ENCODE peak calls at places on chromosomes 12 and 14, in six cellular contexts. Z, W, E, G, D and Q are unnamed samples.

GRCh38 chr12:14058717-14059116 is 77.3 kb upstream of the GRIN2B start:
- DNase-seq in Z (no peak), D (no peak), W (no peak), G (no peak), E (no peak), Q (no peak)

GRCh38 chr14:29709490-29709889 is 218.2 kb downstream of the PRKD1 start:
- DNase-seq in W (no peak), G (no peak), Z (no peak), D (no peak), E (no peak), Q (no peak)

GRCh38 chr12:56632701-56633464 is 2.8 kb upstream of the BAZ2A start:
- DNase-seq in E (no peak), G (no peak), W (no peak), Z (no peak), D (no peak), Q (no peak)

GRCh38 chr12:25529738-25530137 is 23.3 kb downstream of the LMNTD1 start:
- DNase-seq in D (peak; percentile 21), E (no peak), W (no peak), Z (peak; percentile 62), G (no peak), Q (no peak)

GRCh38 chr14:63677891-63678379 is 36.3 kb upstream of the WDR89 start:
- DNase-seq in Z (no peak), G (no peak), D (peak; percentile 96), E (peak; percentile 60), W (no peak), Q (no peak)

GRCh38 chr12:26661399-26661798 is 171.6 kb downstream of the ITPR2 start:
- DNase-seq in G (no peak), W (no peak), Z (no peak), D (no peak), E (no peak), Q (no peak)

GRCh38 chr14:94702629-94703028 is 67.3 kb downstream of the GSC start:
- DNase-seq in W (no peak), E (no peak), D (no peak), Z (peak; percentile 48), G (no peak), Q (no peak)

GRCh38 chr14:68231832-68232642 is 412.5 kb downstream of the RAD51B start:
- DNase-seq in Z (peak; percentile 75), G (no peak), W (no peak), E (peak; percentile 39), D (peak; percentile 29), Q (no peak)

GRCh38 chr12:57001448-57001906 is 4.9 kb downstream of the ZBTB39 start:
- DNase-seq in W (peak; percentile 19), D (peak; percentile 61), E (peak; percentile 75), G (peak; percentile 78), Z (peak; percentile 54), Q (peak; percentile 84)

GRCh38 chr14:67391266-67391665 is 20.7 kb downstream of the PLEK2 start:
- DNase-seq in G (no peak), W (no peak), E (no peak), D (no peak), Z (no peak), Q (no peak)

GRCh38 chr12:42325776-42326465 is at the start of the genes PPHLN1 and ZCRB1:
- DNase-seq in G (peak; percentile 81), E (peak; percentile 87), W (peak; percentile 72), D (peak; percentile 68), Z (peak; percentile 72), Q (peak; percentile 86)

GRCh38 chr12:79927772-79928474 is 7.0 kb downstream of the PPP1R12A start:
- DNase-seq in G (peak; percentile 44), E (no peak), W (no peak), Z (no peak), D (no peak), Q (peak; percentile 64)

GRCh38 chr14:61623927-61624326 is 71.4 kb upstream of the HIF1A start:
- DNase-seq in E (no peak), D (no peak), W (no peak), G (no peak), Z (no peak), Q (no peak)

GRCh38 chr12:27787559-27787958 is 7.5 kb upstream of the MANSC4 start:
- DNase-seq in D (no peak), Z (no peak), G (no peak), E (no peak), W (no peak), Q (no peak)

GRCh38 chr12:92244036-92244435 is 98.4 kb upstream of the BTG1 start:
- DNase-seq in Z (no peak), W (no peak), D (no peak), E (no peak), G (no peak), Q (no peak)

GRCh38 chr12:95385646-95386045 is 88.3 kb upstream of the METAP2 start:
- DNase-seq in W (no peak), D (no peak), G (no peak), Z (no peak), E (no peak), Q (no peak)

GRCh38 chr12:19799216-19799615 is 359.9 kb downstream of the AEBP2 start:
- DNase-seq in G (no peak), E (no peak), D (no peak), W (no peak), Z (peak; percentile 42), Q (no peak)